ENCODE peak calls at places on chromosome 4, in seven cellular contexts. Q is Karpas-422, S is GM23248, H is HCT116, W is hepatocyte, Y is astrocyte, I is neural progenitor cell. N is an unnamed sample.
A peak's percentile ranks its signal among the peaks of the same experiment; 100 is the strongest.

GRCh38 chr4:112156112-112156511 is 10.9 kb downstream of the FAM241A start:
- DNase-seq in Q (no peak), S (no peak), I (no peak), Y (no peak), W (no peak), H (no peak), N (no peak)

GRCh38 chr4:128583753-128584712 is 225.5 kb upstream of the JADE1 start:
- DNase-seq in I (no peak), Y (no peak), Q (no peak), W (no peak), H (no peak), S (peak; percentile 27), N (no peak)

GRCh38 chr4:82799006-82799881 is 648 bp upstream of the SCD5 start:
- DNase-seq in Y (no peak), S (peak; percentile 48), W (no peak), Q (peak; percentile 58), I (peak; percentile 66), H (no peak), N (no peak)

GRCh38 chr4:186900232-186900900 is 176.7 kb upstream of the FAT1 start:
- DNase-seq in H (no peak), W (no peak), Q (no peak), Y (peak; percentile 88), I (no peak), S (peak; percentile 89), N (no peak)

GRCh38 chr4:67658302-67658701 is 42.7 kb downstream of the UBA6 start:
- DNase-seq in I (no peak), Q (no peak), H (no peak), S (no peak), Y (no peak), W (no peak), N (no peak)

GRCh38 chr4:153197301-153197700 is 6.9 kb upstream of the TRIM2 start:
- DNase-seq in I (no peak), Q (no peak), Y (no peak), S (no peak), W (no peak), H (no peak), N (no peak)

GRCh38 chr4:74590476-74590875 is 145.5 kb downstream of the AREG start:
- DNase-seq in H (no peak), S (peak; percentile 4), W (no peak), I (no peak), Q (no peak), Y (no peak), N (no peak)

GRCh38 chr4:100168521-100168920 is 21.7 kb downstream of the DDIT4L start:
- DNase-seq in Y (peak; percentile 25), S (peak; percentile 71), H (no peak), W (no peak), Q (no peak), I (no peak), N (no peak)

GRCh38 chr4:145103496-145103895 is 5.4 kb downstream of the ABCE1 start:
- DNase-seq in Q (no peak), W (no peak), S (no peak), I (no peak), H (no peak), Y (no peak), N (no peak)
- H3K79me2 ChIP-seq in Q (peaks cover 97% of the 10 kb centered on the region), W (peaks cover 66% of the 10 kb centered on the region), S (peaks cover 97% of the 10 kb centered on the region), I (peaks cover 76% of the 10 kb centered on the region), H (peaks cover 100% of the 10 kb centered on the region), Y (peaks cover 93% of the 10 kb centered on the region), N (peaks cover 100% of the 10 kb centered on the region)

DNA sequence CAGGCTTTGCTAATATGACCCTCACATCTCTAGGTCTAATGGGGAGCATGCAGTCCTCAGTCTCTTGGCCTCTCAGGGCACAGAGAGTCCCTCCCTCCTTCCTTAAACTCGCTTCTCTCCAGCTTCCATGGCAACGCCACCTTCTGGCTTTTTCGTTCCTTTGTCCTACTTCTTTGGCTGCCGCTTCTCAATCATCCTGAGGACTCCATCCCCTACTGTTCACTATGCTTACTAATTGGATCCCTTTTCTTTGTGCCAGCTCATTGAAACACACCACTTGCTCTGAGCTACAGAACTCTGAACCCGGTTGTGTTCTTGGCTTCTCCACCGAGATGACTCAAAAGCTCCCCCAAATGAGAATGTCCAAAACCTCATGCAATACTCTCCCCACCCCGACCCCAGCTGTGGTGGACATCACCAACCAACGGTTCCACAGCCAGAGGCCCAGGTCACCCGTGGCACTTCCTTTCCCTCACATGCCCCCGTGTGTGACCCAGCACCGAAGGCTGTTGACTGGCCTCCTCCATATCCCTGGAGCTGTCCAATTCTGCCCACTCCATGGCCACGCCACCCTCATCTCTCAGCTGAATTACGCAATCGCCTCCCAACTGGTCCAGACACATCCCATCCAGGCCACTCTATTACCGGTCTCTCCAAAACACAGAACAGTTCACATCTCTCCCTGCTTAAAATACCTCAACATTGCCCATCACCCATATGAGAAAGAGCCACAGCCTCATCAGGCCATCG is 34.7 kb downstream of the CRMP1 start:
- DNase-seq in W (no peak), H (no peak), Y (no peak), I (peak; percentile 84), Q (no peak), S (no peak), N (no peak)
- H3K79me2 ChIP-seq in W (no peaks in the 10 kb centered on the region), H (no peaks in the 10 kb centered on the region), Y (peaks cover 13% of the 10 kb centered on the region), I (peaks cover 17% of the 10 kb centered on the region), Q (no peaks in the 10 kb centered on the region), S (no peaks in the 10 kb centered on the region), N (no peaks in the 10 kb centered on the region)

DNA sequence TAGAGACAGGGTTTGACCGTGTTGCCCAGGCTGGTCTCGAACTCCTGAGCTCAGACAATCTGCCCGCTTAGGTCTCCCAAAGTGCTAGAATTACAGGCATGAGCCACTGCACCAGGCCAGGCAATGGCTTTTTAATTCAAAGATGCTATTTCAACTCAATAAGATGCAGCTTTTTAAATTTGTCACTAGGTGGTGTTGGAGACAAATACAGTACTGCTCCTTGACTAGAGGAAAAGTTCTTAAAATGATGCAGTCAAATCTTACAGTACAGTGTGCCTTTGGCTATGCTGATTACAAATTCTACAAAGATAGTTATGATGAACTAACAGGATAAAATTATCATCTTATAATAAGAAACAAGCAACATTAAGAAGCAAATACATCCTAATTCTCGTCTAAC is 441.1 kb downstream of the KCNIP4 start:
- DNase-seq in Y (no peak), S (peak; percentile 40), I (peak; percentile 10), W (no peak), Q (peak; percentile 41), H (no peak), N (peak; percentile 1)
- H3K79me2 ChIP-seq in Y (no peaks in the 10 kb centered on the region), S (no peaks in the 10 kb centered on the region), I (no peaks in the 10 kb centered on the region), W (no peaks in the 10 kb centered on the region), Q (no peaks in the 10 kb centered on the region), H (no peaks in the 10 kb centered on the region), N (no peaks in the 10 kb centered on the region)

GRCh38 chr4:18645356-18645755 is 623.8 kb upstream of the LCORL start:
- DNase-seq in H (no peak), S (no peak), I (no peak), Y (no peak), Q (no peak), W (no peak), N (no peak)

GRCh38 chr4:18636001-18636680 is 614.6 kb upstream of the LCORL start:
- DNase-seq in H (no peak), Q (no peak), W (no peak), Y (no peak), S (no peak), I (no peak), N (no peak)

DNA sequence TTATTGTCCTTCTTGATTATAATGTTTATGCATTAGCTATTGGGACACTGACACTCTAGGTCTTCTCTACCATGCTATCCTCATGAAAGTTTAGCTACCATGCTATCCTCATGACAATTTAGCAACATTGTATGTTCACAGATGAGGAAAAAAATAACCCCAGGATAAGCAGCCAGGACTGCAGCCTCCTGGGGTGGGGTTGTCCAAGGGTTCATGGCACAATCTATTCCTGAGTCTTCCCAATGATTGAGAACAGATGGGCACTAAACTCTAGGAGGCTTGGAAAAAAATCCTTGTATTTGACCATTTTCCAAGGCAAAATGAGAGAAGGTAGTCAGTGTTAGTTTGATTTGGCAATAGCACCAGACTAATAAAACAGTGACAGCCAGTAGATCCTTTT is 619.8 kb upstream of the LCORL start:
- DNase-seq in Y (no peak), I (no peak), W (no peak), Q (no peak), S (no peak), H (no peak), N (no peak)
- H3K79me2 ChIP-seq in Y (no peaks in the 10 kb centered on the region), I (no peaks in the 10 kb centered on the region), W (no peaks in the 10 kb centered on the region), Q (no peaks in the 10 kb centered on the region), S (no peaks in the 10 kb centered on the region), H (no peaks in the 10 kb centered on the region), N (no peaks in the 10 kb centered on the region)

GRCh38 chr4:87053064-87053693 is 118.4 kb downstream of the AFF1 start:
- DNase-seq in Q (no peak), H (no peak), I (no peak), S (no peak), Y (no peak), W (no peak), N (no peak)
- H3K79me2 ChIP-seq in Q (no peaks in the 10 kb centered on the region), H (peaks cover 10% of the 10 kb centered on the region), I (peaks cover 98% of the 10 kb centered on the region), S (peaks cover 69% of the 10 kb centered on the region), Y (peaks cover 5% of the 10 kb centered on the region), W (peaks cover 91% of the 10 kb centered on the region), N (peaks cover 15% of the 10 kb centered on the region)

GRCh38 chr4:98656443-98656842 is 2.0 kb downstream of the TSPAN5 start:
- DNase-seq in Y (no peak), I (no peak), S (no peak), Q (no peak), H (no peak), W (no peak), N (no peak)

GRCh38 chr4:98658287-98659105 is at the start of gene TSPAN5:
- DNase-seq in W (peak; percentile 93), Y (peak; percentile 57), H (peak; percentile 64), Q (peak; percentile 83), S (peak; percentile 94), I (peak; percentile 95), N (peak; percentile 3)

GRCh38 chr4:98659106-98659592 is 738 bp upstream of the TSPAN5 start:
- DNase-seq in I (peak; percentile 43), S (peak; percentile 68), W (peak; percentile 29), Q (no peak), H (no peak), Y (peak; percentile 53), N (no peak)

GRCh38 chr4:98659741-98660507 is 1.5 kb upstream of the TSPAN5 start:
- DNase-seq in I (no peak), Y (peak; percentile 68), W (peak; percentile 61), Q (no peak), H (no peak), S (peak; percentile 74), N (no peak)

DNA sequence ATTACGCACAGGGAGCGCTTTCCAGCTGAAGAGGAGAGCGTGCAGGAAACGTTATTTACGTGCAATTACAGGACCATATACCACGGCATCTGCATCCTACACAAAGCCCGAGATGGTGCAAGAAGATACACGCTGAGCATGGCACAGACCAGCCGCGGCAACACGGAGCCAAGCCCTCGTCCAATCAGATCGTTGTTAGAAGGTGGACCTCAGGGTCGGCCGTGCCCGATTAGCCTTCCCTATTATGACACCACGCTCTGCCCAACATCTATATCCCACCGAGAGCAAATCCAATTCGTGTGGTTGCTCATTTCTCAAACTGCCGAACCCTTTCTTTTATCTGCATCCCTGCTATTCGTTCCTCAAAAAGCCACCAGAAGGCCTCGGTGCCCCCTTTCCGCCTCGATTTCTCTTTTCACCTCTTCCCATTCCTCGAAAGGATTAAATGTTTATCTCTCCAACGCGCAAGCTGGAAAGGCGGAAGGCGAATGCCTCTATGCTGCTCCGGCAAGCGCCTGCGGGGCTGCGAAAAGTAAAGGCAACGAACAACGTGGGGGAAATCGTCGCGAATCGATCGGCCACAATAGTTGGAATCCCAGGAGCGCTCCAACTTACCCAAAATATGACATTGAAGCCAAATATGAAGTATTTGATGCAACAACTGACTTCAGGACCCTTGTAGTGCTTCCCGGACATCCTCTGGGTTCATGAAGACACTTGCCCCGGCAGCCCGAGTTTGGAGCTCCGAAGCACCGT is 702 bp downstream of the TSPAN5 start:
- DNase-seq in S (peak; percentile 80), W (peak; percentile 54), H (no peak), Y (peak; percentile 68), Q (no peak), I (peak; percentile 72), N (no peak)
- H3K79me2 ChIP-seq in S (peaks cover 38% of the 10 kb centered on the region), W (peaks cover 48% of the 10 kb centered on the region), H (peaks cover 67% of the 10 kb centered on the region), Y (peaks cover 65% of the 10 kb centered on the region), Q (no peaks in the 10 kb centered on the region), I (peaks cover 46% of the 10 kb centered on the region), N (no peaks in the 10 kb centered on the region)

N was measured in OCI-LY7.